ENCODE peak calls at places on chromosomes 13 and 19, in eight cellular contexts. V, F, S, X, Y, J, K and Q are unnamed samples.

GRCh38 chr13:20192470-20193141 is at the start of gene GJB2:
- DNase-seq in V (no peak), F (no peak), S (no peak), X (no peak), Y (no peak), J (peak), K (no peak), Q (peak)

GRCh38 chr13:94674609-94675348 is 37.6 kb downstream of the SOX21 start:
- DNase-seq in V (peak), F (peak), S (no peak), X (peak), Y (peak), J (peak), K (no peak), Q (no peak)

GRCh38 chr19:5608271-5608666 is 14.3 kb downstream of the SAFB2 start:
- DNase-seq in V (no peak), F (no peak), S (no peak), X (no peak), Y (no peak), J (no peak), K (no peak), Q (no peak)

GRCh38 chr13:105937451-105937850 is 598.0 kb downstream of the EFNB2 start:
- DNase-seq in V (no peak), F (no peak), S (no peak), X (no peak), Y (no peak), J (no peak), K (no peak), Q (no peak)

GRCh38 chr19:32879741-32880140 is 10.2 kb upstream of the SLC7A9 start:
- DNase-seq in V (no peak), F (no peak), S (no peak), X (no peak), Y (no peak), J (no peak), K (no peak), Q (no peak)

GRCh38 chr19:13420780-13421179 is 85.5 kb downstream of the CACNA1A start:
- DNase-seq in V (no peak), F (no peak), S (no peak), X (no peak), Y (no peak), J (no peak), K (no peak), Q (no peak)

GRCh38 chr19:54040003-54040402 is 23.7 kb downstream of the VSTM1 start:
- DNase-seq in V (no peak), F (no peak), S (no peak), X (no peak), Y (no peak), J (no peak), K (no peak), Q (no peak)

GRCh38 chr13:67148219-67148583 is 81.9 kb downstream of the PCDH9 start:
- DNase-seq in V (no peak), F (no peak), S (no peak), X (peak), Y (no peak), J (peak), K (no peak), Q (no peak)

GRCh38 chr19:7326105-7326877 is 22.4 kb upstream of the ARHGEF18 start:
- DNase-seq in V (no peak), F (no peak), S (no peak), X (no peak), Y (no peak), J (no peak), K (no peak), Q (no peak)

GRCh38 chr13:48110930-48111721 is 16.2 kb upstream of the MED4 start:
- DNase-seq in V (no peak), F (no peak), S (peak), X (peak), Y (no peak), J (no peak), K (no peak), Q (no peak)

GRCh38 chr19:17806945-17807344 is 12.0 kb downstream of the B3GNT3 start:
- DNase-seq in V (no peak), F (no peak), S (no peak), X (no peak), Y (no peak), J (no peak), K (no peak), Q (no peak)

GRCh38 chr19:21135433-21135832 is 6.4 kb upstream of the ZNF431 start:
- DNase-seq in V (no peak), F (no peak), S (no peak), X (no peak), Y (no peak), J (no peak), K (no peak), Q (no peak)

GRCh38 chr19:13396256-13397080 is 109.8 kb downstream of the CACNA1A start:
- DNase-seq in V (no peak), F (peak), S (no peak), X (peak), Y (no peak), J (peak), K (no peak), Q (peak)

GRCh38 chr13:51679616-51680015 is 95.4 kb downstream of the WDFY2 start:
- DNase-seq in V (no peak), F (no peak), S (no peak), X (peak), Y (no peak), J (no peak), K (no peak), Q (no peak)

GRCh38 chr19:37872383-37872782 is 34.0 kb downstream of the WDR87 start:
- DNase-seq in V (no peak), F (no peak), S (no peak), X (peak), Y (no peak), J (no peak), K (no peak), Q (no peak)

GRCh38 chr19:34350161-34350561 is 14.8 kb upstream of the GPI start:
- DNase-seq in V (peak), F (no peak), S (no peak), X (peak), Y (peak), J (no peak), K (no peak), Q (no peak)

GRCh38 chr19:38125238-38125637 is 98.8 kb downstream of the DPF1 start:
- DNase-seq in V (no peak), F (no peak), S (no peak), X (no peak), Y (no peak), J (no peak), K (no peak), Q (no peak)

GRCh38 chr19:46902402-46902766 is 41.6 kb downstream of the ARHGAP35 start:
- DNase-seq in V (no peak), F (no peak), S (no peak), X (peak), Y (no peak), J (peak), K (no peak), Q (no peak)

GRCh38 chr19:34082289-34083077 is 89.8 kb upstream of the LSM14A start:
- DNase-seq in V (no peak), F (no peak), S (no peak), X (no peak), Y (no peak), J (no peak), K (no peak), Q (no peak)

GRCh38 chr19:1862424-1863307 is 713 bp downstream of the KLF16 start:
- DNase-seq in V (peak), F (no peak), S (no peak), X (no peak), Y (no peak), J (no peak), K (no peak), Q (peak)

GRCh38 chr13:26568132-26568815 is 10.8 kb downstream of the WASF3 start:
- DNase-seq in V (no peak), F (no peak), S (no peak), X (no peak), Y (no peak), J (no peak), K (no peak), Q (no peak)

GRCh38 chr19:15934332-15935078 is at the start of gene CYP4F11:
- DNase-seq in V (no peak), F (peak), S (no peak), X (no peak), Y (no peak), J (peak), K (peak), Q (peak)

GRCh38 chr19:52690395-52691214 is 44.2 kb downstream of the ZNF611 start:
- DNase-seq in V (peak), F (peak), S (peak), X (peak), Y (peak), J (peak), K (peak), Q (peak)

GRCh38 chr13:51267581-51267980 is 45.4 kb downstream of the FAM124A start:
- DNase-seq in V (no peak), F (no peak), S (no peak), X (no peak), Y (no peak), J (no peak), K (no peak), Q (no peak)

GRCh38 chr19:50003254-50003788 is 21.9 kb downstream of the VRK3 start:
- DNase-seq in V (no peak), F (no peak), S (no peak), X (no peak), Y (no peak), J (no peak), K (no peak), Q (peak)

GRCh38 chr13:32423592-32423991 is 4.3 kb downstream of the N4BP2L1 start:
- DNase-seq in V (no peak), F (no peak), S (no peak), X (no peak), Y (no peak), J (no peak), K (no peak), Q (no peak)

GRCh38 chr13:65964672-65965071 is 1265.5 kb downstream of the PCDH9 start:
- DNase-seq in V (no peak), F (no peak), S (no peak), X (no peak), Y (no peak), J (no peak), K (no peak), Q (no peak)

GRCh38 chr13:36038785-36039415 is 92.3 kb downstream of the DCLK1 start:
- DNase-seq in V (no peak), F (no peak), S (no peak), X (no peak), Y (no peak), J (no peak), K (no peak), Q (no peak)
- TF ChIP-seq CTCF in V (no peak), F (no peak), S (no peak), X (no peak), Y (no peak), J (no peak), K (no peak), Q (no peak)

DNA sequence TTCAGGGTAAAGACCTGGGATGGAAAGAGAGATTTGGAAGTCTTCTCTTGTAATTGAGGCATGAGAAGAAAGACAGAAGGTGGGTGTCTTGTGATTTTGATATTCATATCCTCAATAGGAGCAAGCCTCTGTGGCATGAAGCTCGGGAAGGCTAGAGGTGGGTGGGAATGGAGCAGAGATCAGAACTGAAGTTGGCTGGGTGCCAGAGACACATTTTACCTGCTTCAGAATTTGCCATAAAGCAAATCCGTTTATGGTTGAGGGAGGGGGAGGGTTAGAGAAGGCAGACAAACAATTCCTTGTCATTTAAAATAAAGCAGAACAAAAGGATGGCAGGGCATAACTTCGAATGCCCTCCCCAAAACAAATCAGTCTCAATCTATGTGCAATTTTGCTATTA is 305.9 kb downstream of the KLF5 start:
- DNase-seq in V (no peak), F (no peak), S (no peak), X (no peak), Y (no peak), J (no peak), K (no peak), Q (no peak)
- H3K27ac ChIP-seq in V (no peak), F (no peak), S (no peak), X (no peak), Y (no peak), J (no peak), K (no peak), Q (no peak)

GRCh38 chr19:19054315-19054938 is 9.4 kb upstream of the SLC25A42 start:
- DNase-seq in V (no peak), F (no peak), S (no peak), X (no peak), Y (no peak), J (no peak), K (no peak), Q (peak)

GRCh38 chr19:19054939-19055440 is 8.8 kb upstream of the SLC25A42 start:
- DNase-seq in V (no peak), F (no peak), S (no peak), X (no peak), Y (no peak), J (no peak), K (no peak), Q (no peak)

GRCh38 chr19:19055701-19056100 is 8.1 kb upstream of the SLC25A42 start:
- DNase-seq in V (no peak), F (no peak), S (no peak), X (no peak), Y (no peak), J (no peak), K (no peak), Q (no peak)

GRCh38 chr19:19051478-19052213 is 12.1 kb upstream of the SLC25A42 start:
- DNase-seq in V (no peak), F (no peak), S (no peak), X (no peak), Y (no peak), J (no peak), K (no peak), Q (peak)

DNA sequence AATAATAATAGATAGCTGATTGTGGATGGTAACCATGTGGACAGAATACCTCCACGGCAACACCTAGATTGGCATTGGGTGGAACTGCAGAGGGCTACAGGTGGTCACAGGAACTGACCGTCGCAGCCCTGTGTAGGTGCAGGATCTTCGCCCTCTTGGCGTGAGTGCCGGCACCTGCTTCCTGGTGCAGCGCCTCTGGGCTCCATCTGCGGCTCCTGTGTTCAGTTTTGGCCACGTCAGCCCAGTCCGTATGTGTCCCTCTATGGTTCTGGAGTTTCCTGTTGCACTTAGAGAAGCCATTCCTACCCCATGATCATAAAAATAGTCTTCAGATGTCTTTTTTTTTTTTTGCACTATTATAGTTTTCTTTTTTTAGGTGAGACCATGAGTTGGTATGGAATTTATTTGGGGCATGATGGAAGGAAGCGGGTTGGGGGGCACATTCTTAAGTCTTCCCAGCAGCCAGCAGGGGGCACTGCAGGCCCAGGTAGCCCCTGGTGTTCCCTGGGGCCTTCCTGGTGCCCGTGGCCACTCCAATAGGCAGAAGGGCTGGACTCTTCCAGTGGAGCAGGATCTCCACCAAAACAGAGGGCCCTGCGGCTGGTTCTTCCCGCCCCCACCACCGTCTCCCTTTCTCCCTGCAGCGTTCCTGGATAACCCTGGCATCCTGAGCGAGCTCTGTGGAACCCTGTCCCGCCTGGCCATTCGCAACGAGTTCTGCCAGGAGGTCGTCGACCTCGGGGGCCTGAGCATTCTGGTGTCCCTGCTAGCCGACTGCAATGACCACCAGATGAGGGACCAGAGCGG is 10.1 kb upstream of the SLC25A42 start:
- DNase-seq in V (peak), F (peak), S (no peak), X (no peak), Y (peak), J (no peak), K (no peak), Q (no peak)
- TF ChIP-seq CTCF in V (peak), F (peak), S (peak), X (peak), Y (peak), J (peak), K (peak), Q (peak)

DNA sequence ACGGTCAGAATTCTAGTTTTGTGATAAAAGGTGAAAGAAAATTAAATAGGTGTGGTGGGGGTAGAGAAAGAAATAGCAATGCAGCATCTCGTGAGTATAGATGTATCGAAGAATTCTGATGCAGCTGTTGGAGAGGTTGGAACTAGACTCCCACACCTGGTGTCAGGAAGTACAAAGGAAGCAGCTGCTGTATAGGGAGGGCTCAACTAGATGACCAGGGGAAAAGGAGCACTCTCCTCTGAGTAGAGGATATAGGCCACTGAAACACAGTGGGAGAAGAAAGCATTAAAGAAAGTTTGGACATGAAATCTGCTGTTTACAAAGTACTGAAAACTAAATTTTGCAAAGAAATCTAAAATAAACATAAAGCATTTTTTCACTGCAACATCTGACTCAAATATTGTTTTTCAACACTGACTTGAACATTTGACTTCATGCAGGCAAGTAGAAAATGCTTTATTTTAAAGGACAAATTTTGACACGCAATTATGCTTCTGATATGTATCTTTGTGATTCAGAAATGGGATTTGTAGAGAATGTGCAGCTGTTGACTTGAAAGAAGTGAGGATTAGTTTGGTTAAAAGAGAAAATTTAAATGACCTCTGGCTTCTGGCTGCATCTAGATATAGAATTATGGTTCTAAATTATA is 82.2 kb downstream of the MIPEP start:
- DNase-seq in V (no peak), F (no peak), S (no peak), X (no peak), Y (no peak), J (no peak), K (no peak), Q (no peak)
- H3K27ac ChIP-seq in V (no peak), F (no peak), S (no peak), X (no peak), Y (no peak), J (no peak), K (no peak), Q (no peak)

GRCh38 chr19:51441410-51442390 is 16.6 kb downstream of the SIGLEC8 start:
- DNase-seq in V (peak), F (no peak), S (no peak), X (no peak), Y (peak), J (peak), K (no peak), Q (no peak)
- TF ChIP-seq CTCF in V (no peak), F (no peak), S (no peak), X (no peak), Y (peak), J (no peak), K (no peak), Q (no peak)

GRCh38 chr13:39268398-39268797 is 230.1 kb downstream of the NHLRC3 start:
- DNase-seq in V (no peak), F (no peak), S (no peak), X (no peak), Y (no peak), J (no peak), K (no peak), Q (no peak)

GRCh38 chr13:39266426-39266825 is 228.2 kb downstream of the NHLRC3 start:
- DNase-seq in V (no peak), F (no peak), S (no peak), X (peak), Y (no peak), J (no peak), K (no peak), Q (no peak)

GRCh38 chr13:39269411-39269810 is 231.2 kb downstream of the NHLRC3 start:
- DNase-seq in V (no peak), F (no peak), S (no peak), X (peak), Y (no peak), J (no peak), K (no peak), Q (no peak)

GRCh38 chr13:39273953-39274352 is 235.7 kb downstream of the NHLRC3 start:
- DNase-seq in V (no peak), F (no peak), S (no peak), X (peak), Y (no peak), J (peak), K (no peak), Q (no peak)

DNA sequence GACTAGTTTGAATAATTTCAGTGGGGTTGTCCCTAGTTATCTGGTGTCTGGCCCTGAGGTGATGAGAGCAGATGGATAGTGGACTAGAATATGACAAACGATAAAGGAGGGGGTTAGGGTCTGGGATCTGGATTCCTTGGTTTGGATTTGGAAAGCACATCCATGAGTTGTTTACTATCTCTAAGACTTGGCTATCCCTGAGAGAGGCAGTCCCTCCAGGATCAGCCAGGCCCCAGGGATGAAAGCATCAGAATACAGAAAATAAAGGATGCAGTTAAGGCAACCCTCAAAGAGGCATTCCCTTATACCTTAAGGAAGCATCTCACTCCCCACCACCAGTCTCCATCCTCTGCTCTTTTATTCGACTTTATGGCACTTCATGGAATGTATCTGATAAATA is 230.7 kb downstream of the NHLRC3 start:
- DNase-seq in V (no peak), F (no peak), S (no peak), X (no peak), Y (no peak), J (no peak), K (no peak), Q (no peak)
- H3K27ac ChIP-seq in V (no peak), F (no peak), S (no peak), X (no peak), Y (no peak), J (no peak), K (no peak), Q (no peak)

DNA sequence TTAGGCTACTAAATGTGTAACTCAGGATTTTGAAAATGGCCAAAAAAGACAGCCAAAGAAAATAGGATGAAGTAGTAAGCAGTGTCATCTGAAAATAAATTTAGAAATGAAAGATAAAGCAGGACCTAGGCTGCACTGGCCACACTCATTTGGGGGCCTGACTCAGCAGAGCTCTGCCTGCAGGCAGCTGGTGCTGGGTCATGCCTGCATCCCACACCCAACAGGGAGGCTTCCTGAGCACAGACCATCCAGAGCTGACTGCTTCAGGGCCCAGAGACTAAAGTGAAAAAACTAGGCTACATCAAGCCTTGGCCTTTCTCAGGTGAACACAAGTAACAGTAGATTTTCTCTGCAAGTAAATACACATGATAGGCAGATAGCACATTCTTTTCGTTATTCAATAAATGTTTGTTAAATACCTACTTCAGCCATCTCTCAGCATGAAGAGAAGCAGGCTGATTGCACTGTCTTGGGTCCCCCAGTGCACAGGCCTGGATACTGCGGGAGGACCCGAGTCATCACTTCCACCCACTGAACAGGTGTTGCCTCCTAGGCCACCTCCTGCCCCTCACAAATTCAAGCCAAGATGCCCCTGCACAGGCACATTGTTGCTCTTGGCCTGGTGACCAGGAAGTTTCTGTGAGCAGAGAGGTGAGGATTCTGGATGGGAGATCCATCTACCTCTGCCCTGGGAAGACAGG is 284.0 kb downstream of the OXGR1 start:
- DNase-seq in V (no peak), F (no peak), S (no peak), X (no peak), Y (no peak), J (no peak), K (no peak), Q (no peak)
- TF ChIP-seq CTCF in V (no peak), F (no peak), S (no peak), X (no peak), Y (no peak), J (no peak), K (no peak), Q (no peak)